ENCODE peak calls at places on chromosome 9, in six cellular contexts. O is ELR; F is mammary epithelial cell; M is cardiac muscle cell; E is A172; R is CD8-positive, alpha-beta memory T cell. K is an unnamed sample.

GRCh38 chr9:93666279-93666784 is 89.9 kb downstream of the PHF2 start:
- DNase-seq in F (no peak), E (no peak), R (no peak), M (no peak), O (no peak), K (no peak)

GRCh38 chr9:125911861-125912260 is 164.7 kb downstream of the PBX3 start:
- DNase-seq in E (no peak), F (no peak), M (no peak), R (no peak), O (peak), K (no peak)

GRCh38 chr9:77386187-77386586 is 208.9 kb downstream of the VPS13A start:
- DNase-seq in F (no peak), R (no peak), O (peak), M (no peak), E (no peak), K (no peak)

GRCh38 chr9:129580211-129580915 is 40.5 kb downstream of the C9orf50 start:
- DNase-seq in O (no peak), E (peak), F (no peak), M (no peak), R (peak), K (no peak)

GRCh38 chr9:74036549-74037231 is 460.4 kb upstream of the RORB start:
- DNase-seq in O (no peak), E (no peak), F (no peak), R (no peak), M (no peak), K (no peak)

GRCh38 chr9:126690431-126691051 is 76.8 kb downstream of the LMX1B start:
- DNase-seq in F (no peak), E (peak), O (peak), M (peak), R (peak), K (peak)

GRCh38 chr9:99822096-99822595 is 461 bp downstream of the NR4A3 start:
- DNase-seq in E (peak), O (peak), R (no peak), M (peak), F (no peak), K (peak)

GRCh38 chr9:7117676-7118561 is 360.1 kb downstream of the KDM4C start:
- DNase-seq in O (peak), R (no peak), F (peak), E (no peak), M (no peak), K (no peak)

GRCh38 chr9:69877852-69878507 is 57.4 kb downstream of the CFAP95 start:
- DNase-seq in M (peak), O (peak), F (peak), E (peak), R (no peak), K (peak)

GRCh38 chr9:112020680-112021596 is 124.3 kb downstream of the UGCG start:
- DNase-seq in R (no peak), O (peak), F (peak), E (peak), M (no peak), K (peak)

GRCh38 chr9:30943446-30944232 is 1440.8 kb upstream of the ACO1 start:
- DNase-seq in M (no peak), E (no peak), R (no peak), F (no peak), O (no peak), K (no peak)

GRCh38 chr9:91814214-91814613 is 135.8 kb downstream of the ROR2 start:
- DNase-seq in R (no peak), E (no peak), M (no peak), F (no peak), O (no peak), K (no peak)

GRCh38 chr9:75181748-75182147 is 93.4 kb downstream of the OSTF1 start:
- DNase-seq in O (peak), M (no peak), F (peak), E (peak), R (no peak), K (peak)

GRCh38 chr9:35714123-35714522 is 17.9 kb downstream of the TLN1 start:
- DNase-seq in E (no peak), M (no peak), O (no peak), F (no peak), R (no peak), K (no peak)

GRCh38 chr9:130201974-130202373 is 29.8 kb downstream of the NCS1 start:
- DNase-seq in F (no peak), M (no peak), R (no peak), O (no peak), E (no peak), K (no peak)

GRCh38 chr9:95053611-95054440 is 263.7 kb downstream of the FANCC start:
- DNase-seq in F (no peak), R (no peak), E (no peak), O (peak), M (no peak), K (no peak)

GRCh38 chr9:16602494-16602893 is 268.0 kb downstream of the BNC2 start:
- DNase-seq in F (no peak), E (no peak), M (no peak), O (no peak), R (no peak), K (no peak)

GRCh38 chr9:114155263-114155966 is at the start of gene COL27A1:
- DNase-seq in M (peak), R (peak), F (peak), E (peak), O (peak), K (peak)

GRCh38 chr9:87670572-87671264 is 55.2 kb upstream of the CTSL start:
- DNase-seq in R (no peak), M (no peak), F (no peak), O (no peak), E (no peak), K (no peak)

GRCh38 chr9:120735415-120736126 is 21.3 kb upstream of the MEGF9 start:
- DNase-seq in O (no peak), M (no peak), F (no peak), R (no peak), E (no peak), K (no peak)